ENCODE peak calls at places on chromosome 20, in ten cellular contexts. B is stomach, J is A549, V is sigmoid colon, L is tibial nerve, A is HCT116, Y is adrenal gland, Z is ovary, N is breast epithelium, K is uterus. T is an unnamed sample.
A peak's percentile ranks its signal among the peaks of the same experiment; 100 is the strongest.

GRCh38 chr20:36310215-36310981 is 4.3 kb downstream of the DLGAP4 start:
- DNase-seq in B (no peak), J (no peak), V (peak; percentile 25), L (no peak), A (no peak), Y (no peak), Z (peak; percentile 3), N (no peak), K (no peak), T (no peak)

GRCh38 chr20:16066571-16066970 is 506.7 kb downstream of the KIF16B start:
- DNase-seq in B (no peak), J (no peak), V (no peak), L (no peak), A (no peak), Y (no peak), Z (no peak), N (no peak), K (no peak), T (no peak)

GRCh38 chr20:52539891-52540290 is 348.3 kb upstream of the ZFP64 start:
- DNase-seq in B (no peak), J (no peak), V (no peak), L (no peak), A (no peak), Y (no peak), Z (no peak), N (no peak), K (no peak), T (no peak)

GRCh38 chr20:19275630-19276071 is 63.2 kb downstream of the SLC24A3 start:
- DNase-seq in B (peak; percentile 86), J (no peak), V (peak; percentile 93), L (peak; percentile 72), A (no peak), Y (peak; percentile 96), Z (peak; percentile 95), N (peak; percentile 68), K (peak; percentile 93), T (no peak)

GRCh38 chr20:15058836-15059235 is 721.4 kb upstream of the FLRT3 start:
- DNase-seq in B (no peak), J (no peak), V (no peak), L (no peak), A (no peak), Y (no peak), Z (no peak), N (no peak), K (no peak), T (no peak)

GRCh38 chr20:3221398-3222226 is 12.3 kb downstream of the ITPA start:
- DNase-seq in B (peak; percentile 48), J (no peak), V (no peak), L (no peak), A (no peak), Y (no peak), Z (no peak), N (no peak), K (no peak), T (no peak)

GRCh38 chr20:24583169-24583792 is 113.9 kb downstream of the SYNDIG1 start:
- DNase-seq in B (no peak), J (no peak), V (no peak), L (no peak), A (no peak), Y (no peak), Z (no peak), N (no peak), K (no peak), T (no peak)

GRCh38 chr20:25310268-25310920 is 62.5 kb downstream of the PYGB start:
- DNase-seq in B (peak; percentile 58), J (peak; percentile 95), V (peak; percentile 85), L (peak; percentile 81), A (peak; percentile 73), Y (peak; percentile 89), Z (peak; percentile 46), N (peak; percentile 57), K (peak; percentile 75), T (peak; percentile 75)

GRCh38 chr20:38873050-38873581 is 53.1 kb upstream of the FAM83D start:
- DNase-seq in B (no peak), J (no peak), V (no peak), L (no peak), A (no peak), Y (no peak), Z (no peak), N (no peak), K (no peak), T (peak; percentile 87)

GRCh38 chr20:49691818-49692568 is 21.7 kb downstream of the B4GALT5 start:
- DNase-seq in B (no peak), J (no peak), V (no peak), L (no peak), A (no peak), Y (no peak), Z (no peak), N (no peak), K (no peak), T (no peak)
- H3K4me1 ChIP-seq in B (peaks cover 96% of the 10 kb centered on the region), J (peaks cover 95% of the 10 kb centered on the region), V (no peaks in the 10 kb centered on the region), L (peaks cover 29% of the 10 kb centered on the region), A (peaks cover 96% of the 10 kb centered on the region), Y (peaks cover 87% of the 10 kb centered on the region), Z (peaks cover 12% of the 10 kb centered on the region), N (no peaks in the 10 kb centered on the region), K (no peaks in the 10 kb centered on the region), T (peaks cover 95% of the 10 kb centered on the region)

DNA sequence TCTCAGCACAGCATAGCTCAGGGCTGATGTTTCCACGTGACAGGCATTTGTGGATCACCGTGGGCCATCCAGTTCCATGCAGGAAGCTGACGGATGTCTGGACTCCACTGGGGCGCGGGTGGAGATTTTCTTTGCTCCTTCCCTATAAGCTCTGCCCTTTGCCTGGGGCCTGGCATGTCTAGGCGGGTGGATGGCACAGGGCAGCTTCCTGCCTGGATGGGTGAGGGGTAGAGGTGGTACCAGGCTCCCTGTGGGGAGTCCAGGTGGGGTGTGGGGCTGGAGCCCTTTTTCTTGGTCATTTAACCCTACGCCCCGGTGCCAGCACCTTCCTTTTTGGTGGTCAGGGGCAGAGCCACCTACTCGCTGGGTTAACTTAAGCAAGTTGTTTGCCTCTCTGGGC is 10.4 kb downstream of the FAM110A start:
- DNase-seq in B (no peak), J (no peak), V (no peak), L (no peak), A (no peak), Y (no peak), Z (no peak), N (no peak), K (no peak), T (peak; percentile 80)
- H3K4me3 ChIP-seq in B (no peak overlapping the region), J (no peak overlapping the region), V (no peak overlapping the region), L (no peak overlapping the region), A (no peak overlapping the region), Y (no peak overlapping the region), Z (no peak overlapping the region), N (peak overlapping the region; percentile 60), K (no peak overlapping the region), T (no peak overlapping the region)

GRCh38 chr20:34512955-34513419 is 3.2 kb upstream of the DYNLRB1 start:
- DNase-seq in B (no peak), J (peak; percentile 54), V (no peak), L (no peak), A (no peak), Y (no peak), Z (no peak), N (no peak), K (no peak), T (no peak)

GRCh38 chr20:34516874-34517542 is 786 bp downstream of the DYNLRB1 start:
- DNase-seq in B (no peak), J (no peak), V (no peak), L (no peak), A (no peak), Y (no peak), Z (no peak), N (no peak), K (no peak), T (peak; percentile 80)

GRCh38 chr20:34514897-34515483 is 1.2 kb upstream of the DYNLRB1 start:
- DNase-seq in B (no peak), J (no peak), V (no peak), L (no peak), A (no peak), Y (no peak), Z (no peak), N (no peak), K (no peak), T (no peak)

GRCh38 chr20:34516038-34516873 is at the start of gene DYNLRB1:
- DNase-seq in B (peak; percentile 98), J (peak; percentile 96), V (peak; percentile 99), L (peak; percentile 96), A (peak; percentile 87), Y (peak; percentile 99), Z (peak; percentile 98), N (peak; percentile 95), K (peak; percentile 97), T (peak; percentile 96)

DNA sequence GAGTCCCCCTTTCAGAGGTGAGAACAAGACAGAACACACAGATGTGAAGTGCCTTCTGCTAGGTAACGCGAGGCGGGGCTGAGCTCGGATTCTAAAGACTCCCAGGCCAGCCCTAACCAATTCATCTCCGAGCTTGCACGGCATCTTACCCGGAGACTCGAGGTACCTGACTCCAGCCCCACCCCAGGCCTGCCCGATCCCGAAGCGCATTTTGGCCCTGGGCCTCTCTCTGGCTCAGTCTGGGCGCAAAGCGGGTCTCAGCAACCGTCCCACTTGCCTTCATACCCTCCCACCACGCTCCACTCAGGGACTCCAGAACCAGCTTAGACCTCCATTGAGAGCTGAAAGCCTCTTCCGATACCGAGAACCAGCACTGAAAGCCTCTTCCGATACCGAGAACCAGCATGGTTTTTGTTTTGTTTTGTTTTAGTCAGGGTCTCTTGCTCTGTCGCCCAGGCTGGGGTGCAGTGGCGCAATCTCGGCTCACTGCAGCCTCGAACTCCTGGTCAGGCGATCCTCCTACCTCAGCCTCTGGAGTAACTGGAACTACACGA is 661 bp upstream of the DYNLRB1 start:
- DNase-seq in B (peak; percentile 73), J (peak; percentile 48), V (peak; percentile 70), L (peak; percentile 22), A (no peak), Y (peak; percentile 70), Z (peak; percentile 39), N (peak; percentile 50), K (peak; percentile 51), T (peak; percentile 90)
- TF ChIP-seq POLR2A in B (no peak), J (no peak), V (no peak), L (no peak), A (no peak), Y (no peak), Z (no peak), N (no peak), K (no peak), T (no peak)

GRCh38 chr20:4812641-4813075 is 90.9 kb downstream of the PRND start:
- DNase-seq in B (no peak), J (no peak), V (no peak), L (no peak), A (no peak), Y (no peak), Z (no peak), N (no peak), K (no peak), T (peak; percentile 87)

GRCh38 chr20:4813839-4814695 is 92.4 kb downstream of the PRND start:
- DNase-seq in B (no peak), J (no peak), V (no peak), L (peak; percentile 56), A (no peak), Y (no peak), Z (no peak), N (no peak), K (no peak), T (peak; percentile 88)

GRCh38 chr20:4814696-4815252 is 93.1 kb downstream of the PRND start:
- DNase-seq in B (peak; percentile 44), J (no peak), V (no peak), L (no peak), A (no peak), Y (no peak), Z (no peak), N (no peak), K (no peak), T (peak; percentile 93)

GRCh38 chr20:4812216-4812615 is 90.5 kb downstream of the PRND start:
- DNase-seq in B (no peak), J (no peak), V (no peak), L (no peak), A (no peak), Y (no peak), Z (no peak), N (no peak), K (no peak), T (no peak)

GRCh38 chr20:4813076-4813838 is 91.5 kb downstream of the PRND start:
- DNase-seq in B (no peak), J (no peak), V (peak; percentile 68), L (no peak), A (no peak), Y (no peak), Z (peak; percentile 30), N (no peak), K (no peak), T (peak; percentile 93)
- H3K4me1 ChIP-seq in B (peaks cover 25% of the 10 kb centered on the region), J (peaks cover 20% of the 10 kb centered on the region), V (no peaks in the 10 kb centered on the region), L (peaks cover 25% of the 10 kb centered on the region), A (peaks cover 6% of the 10 kb centered on the region), Y (peaks cover 5% of the 10 kb centered on the region), Z (peaks cover 8% of the 10 kb centered on the region), N (no peaks in the 10 kb centered on the region), K (peaks cover 8% of the 10 kb centered on the region), T (peaks cover 63% of the 10 kb centered on the region)

T was measured in spleen.